ENCODE peak calls at places on chromosome 11, in five cellular contexts. K is IMR-90, O is uterus, S is left ventricle myocardium inferior, W is transverse colon. T is an unnamed sample.

GRCh38 chr11:71247551-71248250 is 4.7 kb downstream of the SHANK2 start:
- DNase-seq in K (no peak), O (no peak), S (peak; percentile 53), W (no peak), T (no peak)

GRCh38 chr11:101336858-101337257 is 207.2 kb upstream of the PGR start:
- DNase-seq in S (no peak), W (no peak), O (peak; percentile 33), K (no peak), T (no peak)

GRCh38 chr11:85823816-85824215 is 12.9 kb upstream of the SYTL2 start:
- DNase-seq in S (no peak), W (peak; percentile 33), K (peak; percentile 46), O (no peak), T (no peak)

GRCh38 chr11:36899796-36900195 is 301.8 kb upstream of the RAG2 start:
- DNase-seq in S (no peak), W (no peak), O (no peak), K (no peak), T (no peak)

GRCh38 chr11:68748061-68748460 is 3.3 kb downstream of the TESMIN start:
- DNase-seq in K (no peak), W (no peak), S (no peak), O (no peak), T (no peak)

GRCh38 chr11:61378713-61379313 is 13.6 kb upstream of the TMEM216 start:
- DNase-seq in O (peak; percentile 57), S (no peak), W (no peak), K (peak; percentile 97), T (peak; percentile 71)

GRCh38 chr11:74232316-74232950 is 61.3 kb downstream of the PPME1 start:
- DNase-seq in K (no peak), W (no peak), S (no peak), O (no peak), T (no peak)

GRCh38 chr11:79538775-79539174 is 97.9 kb upstream of the TENM4 start:
- DNase-seq in S (no peak), W (no peak), K (no peak), O (no peak), T (no peak)

GRCh38 chr11:92125316-92125715 is 99.3 kb upstream of the FAT3 start:
- DNase-seq in O (no peak), K (no peak), W (no peak), S (no peak), T (no peak)

DNA sequence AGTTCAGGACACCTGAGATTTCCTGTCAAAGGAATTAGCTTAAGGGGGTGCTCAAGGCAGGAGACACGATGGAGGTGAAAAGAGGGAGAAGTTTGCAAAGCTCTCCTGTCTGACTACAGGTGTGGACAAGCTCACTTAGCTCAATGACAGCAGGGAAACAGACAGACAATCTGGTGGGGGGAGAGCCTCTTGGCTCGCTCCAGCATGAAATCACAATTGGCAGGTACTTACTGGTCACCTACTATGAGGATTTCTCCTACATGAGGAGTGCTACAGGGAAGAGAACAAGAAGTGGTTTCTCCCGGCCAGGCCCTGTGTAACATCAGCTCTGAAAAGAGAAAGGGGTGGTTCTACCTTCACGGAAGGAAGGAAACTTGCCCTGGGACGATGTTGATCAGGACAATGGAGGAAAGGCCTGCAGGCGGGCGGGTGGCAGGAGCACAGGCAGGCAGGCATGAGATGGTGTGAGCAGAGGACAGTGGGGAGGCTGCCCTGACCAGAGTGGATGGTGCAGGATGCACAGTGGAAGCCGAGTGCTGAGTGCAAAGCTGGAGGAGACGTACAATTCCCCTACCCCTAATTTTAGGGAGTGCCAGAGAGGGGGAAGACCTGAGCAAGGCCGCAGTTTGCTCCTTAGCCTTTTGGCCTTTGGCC is 57.9 kb upstream of the CRTAM start:
- DNase-seq in S (no peak), O (no peak), K (no peak), W (no peak), T (no peak)
- H3K4me1 ChIP-seq in S (peaks cover 46% of the 10 kb centered on the region), O (no peaks in the 10 kb centered on the region), K (peaks cover 10% of the 10 kb centered on the region), W (peaks cover 6% of the 10 kb centered on the region), T (peaks cover 21% of the 10 kb centered on the region)

DNA sequence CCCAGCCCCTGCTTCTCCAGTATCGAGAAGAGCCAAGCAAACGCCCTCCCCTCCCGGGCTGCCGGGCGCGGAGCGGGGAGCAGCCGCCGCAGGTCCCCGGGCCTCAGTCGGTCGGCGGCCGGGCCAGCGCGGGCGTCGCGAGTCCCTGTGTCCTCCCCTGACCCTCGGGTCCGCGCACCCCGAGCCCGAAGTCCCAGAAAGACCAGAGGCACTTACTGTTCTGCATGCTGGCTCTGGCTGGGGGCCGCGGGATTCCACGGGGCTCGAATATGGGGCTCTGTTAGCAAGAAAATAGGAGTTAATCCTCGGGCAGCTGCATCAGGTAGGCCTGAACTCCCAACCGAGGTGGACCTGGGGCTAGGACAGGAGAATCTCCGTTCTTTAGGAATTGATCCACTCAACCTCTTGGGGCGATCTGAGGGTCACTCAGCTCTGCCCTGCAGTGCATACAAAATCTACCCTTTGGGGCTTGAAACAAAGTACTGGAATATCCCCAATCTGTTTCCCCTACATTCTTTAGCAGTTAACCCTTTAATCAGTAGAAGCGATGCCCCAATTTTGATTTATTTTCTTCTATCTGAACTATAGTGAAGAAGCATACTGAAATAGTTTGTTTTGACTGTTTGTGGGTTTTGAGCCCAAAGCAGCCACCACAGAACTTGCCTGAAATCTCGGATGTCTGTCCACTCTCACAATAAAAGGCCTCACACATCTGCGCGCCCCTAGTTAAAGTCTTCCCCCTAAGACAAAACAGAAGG is 4.8 kb downstream of the PAX6 start:
- DNase-seq in K (no peak), W (no peak), S (no peak), O (no peak), T (peak; percentile 53)
- H3K4me3 ChIP-seq in K (no peak overlapping the region), W (no peak overlapping the region), S (no peak overlapping the region), O (no peak overlapping the region), T (no peak overlapping the region)

GRCh38 chr11:69915501-69916250 is 96.5 kb upstream of the FGF3 start:
- DNase-seq in W (peak; percentile 79), K (peak; percentile 76), O (peak; percentile 82), S (peak; percentile 86), T (peak; percentile 88)

GRCh38 chr11:69918231-69918937 is 99.2 kb upstream of the FGF3 start:
- DNase-seq in S (peak; percentile 50), W (peak; percentile 3), K (no peak), O (peak; percentile 43), T (no peak)

GRCh38 chr11:69917529-69917928 is 98.3 kb upstream of the FGF3 start:
- DNase-seq in W (no peak), O (no peak), K (no peak), S (no peak), T (no peak)

GRCh38 chr11:69915151-69915500 is 95.9 kb upstream of the FGF3 start:
- DNase-seq in W (peak; percentile 0), K (peak; percentile 62), O (no peak), S (no peak), T (no peak)

GRCh38 chr11:69916806-69917387 is 97.7 kb upstream of the FGF3 start:
- DNase-seq in W (peak; percentile 3), S (no peak), O (peak; percentile 0), K (no peak), T (no peak)
- TF ChIP-seq CTCF in W (no peak), S (no peak), O (no peak), K (no peak), T (no peak)

GRCh38 chr11:46293066-46293465 is 15.6 kb downstream of the CREB3L1 start:
- DNase-seq in K (no peak), S (no peak), O (no peak), W (no peak), T (no peak)

GRCh38 chr11:46291441-46292143 is 14.1 kb downstream of the CREB3L1 start:
- DNase-seq in K (peak; percentile 86), S (no peak), O (peak; percentile 72), W (no peak), T (no peak)

GRCh38 chr11:46295312-46295995 is 18.0 kb downstream of the CREB3L1 start:
- DNase-seq in W (peak; percentile 70), K (peak; percentile 72), S (peak; percentile 81), O (peak; percentile 80), T (no peak)

GRCh38 chr11:46294365-46295309 is 17.2 kb downstream of the CREB3L1 start:
- DNase-seq in S (no peak), W (no peak), O (peak; percentile 61), K (peak; percentile 97), T (no peak)

DNA sequence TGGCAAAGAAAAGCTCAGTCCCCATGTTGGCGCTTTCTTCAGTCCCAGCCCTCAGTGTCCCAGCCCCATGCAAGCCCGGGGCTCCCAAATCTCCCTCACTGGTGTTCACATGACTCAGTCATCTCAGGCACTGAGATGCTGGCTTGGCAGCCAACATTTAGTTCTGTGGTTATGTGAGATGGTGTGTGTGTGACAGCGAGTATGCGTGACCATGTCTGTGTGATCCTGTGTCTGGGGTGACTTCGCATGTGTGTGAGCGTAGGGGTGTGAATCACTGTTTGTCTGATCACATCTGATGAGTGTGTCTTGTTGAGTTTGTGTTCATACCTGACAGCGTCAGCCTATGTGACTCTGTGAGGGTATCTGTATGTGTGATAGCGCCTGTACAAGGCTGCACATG is 16.2 kb downstream of the CREB3L1 start:
- DNase-seq in K (peak; percentile 98), W (no peak), O (no peak), S (no peak), T (no peak)
- H3K4me1 ChIP-seq in K (peaks cover 67% of the 10 kb centered on the region), W (peaks cover 63% of the 10 kb centered on the region), O (peaks cover 8% of the 10 kb centered on the region), S (peaks cover 66% of the 10 kb centered on the region), T (peaks cover 62% of the 10 kb centered on the region)

DNA sequence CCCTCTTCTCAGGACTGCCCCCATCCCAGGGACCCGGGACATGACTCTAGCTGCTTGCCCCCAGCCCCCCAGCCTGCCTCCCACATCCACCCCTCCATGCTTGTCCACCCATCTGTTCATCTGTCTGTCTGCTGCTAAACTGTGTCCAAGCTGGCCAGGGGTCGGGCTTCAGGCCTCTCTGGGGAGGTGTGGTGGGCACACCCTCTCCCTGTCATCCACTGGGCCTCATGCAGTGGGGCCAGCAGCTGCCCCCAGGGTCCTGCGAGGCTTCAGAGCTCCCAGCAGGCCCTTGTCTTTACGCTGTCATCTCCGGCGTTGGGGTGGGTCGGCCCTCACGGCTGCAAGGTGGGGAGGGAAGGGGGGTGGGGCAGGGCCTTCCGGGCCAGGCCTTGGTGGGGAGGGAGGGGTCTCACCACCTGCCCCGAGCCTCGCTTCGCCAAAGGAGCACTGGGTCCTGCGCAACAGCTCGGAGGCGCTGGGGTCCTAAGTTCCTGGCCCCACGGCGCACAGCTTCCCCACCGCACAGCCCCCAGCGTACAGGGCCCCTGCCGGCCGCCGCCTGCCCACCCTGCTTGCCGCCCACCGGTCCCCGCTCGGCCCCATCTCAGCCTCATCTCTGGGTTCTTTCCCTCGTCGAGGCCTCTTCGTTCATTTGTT is 26.7 kb downstream of the MOB2 start:
- DNase-seq in O (peak; percentile 41), W (no peak), K (no peak), S (no peak), T (no peak)
- H3K4me3 ChIP-seq in O (peak overlapping the region; percentile 47), W (peak overlapping the region; percentile 44), K (no peak overlapping the region), S (peak overlapping the region; percentile 14), T (no peak overlapping the region)

DNA sequence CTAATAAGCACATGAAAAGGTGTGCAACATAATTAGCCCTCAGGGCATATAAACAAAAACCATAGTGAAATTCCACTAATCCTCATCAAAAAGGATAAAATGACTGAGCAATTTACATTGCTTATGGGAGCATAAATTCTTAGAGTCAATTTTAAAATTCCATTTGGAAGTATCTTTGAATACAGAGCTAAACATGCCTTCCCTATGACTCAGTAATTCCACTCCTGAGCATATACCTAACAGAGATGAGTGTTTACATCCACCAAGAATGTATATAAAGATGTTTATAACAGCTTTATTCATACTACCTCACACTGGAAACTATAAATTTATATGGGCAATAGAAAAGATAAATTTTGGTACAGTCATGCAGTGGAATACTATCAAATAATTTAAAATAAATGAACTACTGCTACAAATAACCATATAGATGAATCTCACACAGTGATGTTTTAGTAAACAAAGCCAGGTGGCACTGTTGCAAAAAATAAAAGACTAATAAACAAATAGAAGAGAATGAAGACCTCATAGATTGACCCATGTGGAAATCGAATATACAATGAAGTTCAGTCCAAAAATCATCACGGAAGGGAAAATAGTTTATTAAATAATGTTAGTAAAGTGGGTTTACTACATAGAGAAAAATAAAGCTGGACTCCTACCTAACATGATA is 8.2 kb upstream of the OR2D2 start:
- DNase-seq in K (peak; percentile 8), W (no peak), O (no peak), S (no peak), T (no peak)
- TF ChIP-seq CTCF in K (no peak), W (no peak), O (no peak), S (no peak), T (no peak)